ENCODE peak calls at places on chromosomes 2 and 18, in six cellular contexts. L is epithelial cell of esophagus, H is B cell, Y is GM13976, R is progenitor cell of endocrine pancreas, V is fibroblast of lung. S is an unnamed sample.

GRCh38 chr2:15582153-15582552 is 9.5 kb upstream of the DDX1 start:
- DNase-seq in L (no peak), R (no peak), Y (no peak), H (no peak), V (no peak), S (no peak)

GRCh38 chr18:5892772-5893431 is 2.4 kb downstream of the TMEM200C start:
- DNase-seq in V (no peak), Y (peak; percentile 13), H (no peak), L (no peak), R (no peak), S (no peak)

GRCh38 chr2:42055573-42056514 is 8.0 kb downstream of the PKDCC start:
- DNase-seq in H (no peak), R (peak; percentile 30), V (no peak), L (no peak), Y (no peak), S (no peak)

GRCh38 chr2:96315400-96316071 is 9.6 kb upstream of the ITPRIPL1 start:
- DNase-seq in L (peak; percentile 40), Y (no peak), R (no peak), V (peak; percentile 82), H (no peak), S (peak; percentile 47)

GRCh38 chr2:165634282-165634681 is 159.8 kb downstream of the GALNT3 start:
- DNase-seq in Y (no peak), H (no peak), V (peak; percentile 46), R (no peak), L (no peak), S (no peak)

GRCh38 chr2:14720319-14720718 is 87.8 kb downstream of the LRATD1 start:
- DNase-seq in H (no peak), Y (no peak), R (no peak), V (peak; percentile 60), L (peak; percentile 34), S (no peak)

GRCh38 chr2:218402491-218402901 is 2.8 kb downstream of the CTDSP1 start:
- DNase-seq in L (no peak), V (no peak), H (no peak), R (no peak), Y (no peak), S (no peak)

GRCh38 chr2:71500426-71501079 is 47.2 kb downstream of the DYSF start:
- DNase-seq in V (no peak), R (no peak), Y (no peak), L (peak; percentile 44), H (no peak), S (no peak)

GRCh38 chr2:102761763-102762162 is at the start of gene TMEM182:
- DNase-seq in R (no peak), L (no peak), H (no peak), V (no peak), Y (no peak), S (no peak)

GRCh38 chr2:213150315-213150951 is 979 bp downstream of the IKZF2 start:
- DNase-seq in H (no peak), L (peak; percentile 72), V (peak; percentile 27), R (no peak), Y (no peak), S (no peak)

GRCh38 chr2:218418717-218419458 is at the start of gene VIL1:
- DNase-seq in L (no peak), R (peak; percentile 45), V (no peak), H (no peak), Y (no peak), S (no peak)

GRCh38 chr2:85049236-85049635 is 78.3 kb downstream of the KCMF1 start:
- DNase-seq in R (no peak), V (no peak), Y (no peak), L (no peak), H (no peak), S (no peak)

GRCh38 chr2:237896507-237896892 is 37.1 kb downstream of the RAMP1 start:
- DNase-seq in V (peak; percentile 46), R (no peak), H (no peak), Y (no peak), L (peak; percentile 34), S (no peak)

GRCh38 chr18:71426441-71426840 is 1117.7 kb downstream of the CBLN2 start:
- DNase-seq in H (no peak), R (no peak), Y (no peak), V (no peak), L (no peak), S (no peak)

GRCh38 chr2:156309922-156310321 is 22.6 kb downstream of the NR4A2 start:
- DNase-seq in H (no peak), V (no peak), R (no peak), L (no peak), Y (no peak), S (no peak)

GRCh38 chr2:60822987-60823386 is 58.4 kb upstream of the REL start:
- DNase-seq in V (no peak), H (no peak), R (no peak), L (no peak), Y (no peak), S (no peak)

GRCh38 chr2:120690521-120690920 is 45.1 kb upstream of the GLI2 start:
- DNase-seq in H (no peak), V (no peak), L (no peak), R (no peak), Y (no peak), S (no peak)

GRCh38 chr2:89848114-89848513 is 1156.6 kb downstream of the RPIA start:
- DNase-seq in V (no peak), L (no peak), R (no peak), H (no peak), Y (peak; percentile 0), S (no peak)

GRCh38 chr18:72830109-72830508 is 37.7 kb downstream of the NETO1 start:
- DNase-seq in L (peak; percentile 47), V (peak; percentile 40), H (no peak), Y (peak; percentile 17), R (peak; percentile 60), S (peak; percentile 4)

GRCh38 chr2:107760620-107761019 is 66.1 kb upstream of the RGPD4 start:
- DNase-seq in R (no peak), Y (no peak), H (no peak), L (no peak), V (no peak), S (no peak)

DNA sequence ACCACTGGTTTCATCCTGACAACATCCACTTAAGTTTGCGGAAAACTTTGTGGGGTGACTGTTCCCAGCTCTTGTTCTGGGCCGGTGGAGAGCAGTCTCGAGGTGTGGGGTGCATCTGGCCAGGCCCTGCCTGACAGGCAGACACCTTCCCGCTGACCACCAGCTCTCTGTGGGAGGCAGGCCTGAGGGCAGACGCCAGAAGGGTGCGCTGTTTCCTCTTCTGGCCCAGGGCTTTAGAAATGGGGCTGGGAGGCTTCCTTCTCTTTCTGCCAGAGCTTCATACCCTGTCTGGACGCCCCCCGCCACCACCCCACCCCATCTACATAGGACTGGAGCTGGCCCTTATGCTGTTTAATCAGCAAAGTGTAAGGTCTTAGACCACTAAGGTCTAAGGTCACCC is 263.8 kb downstream of the LOXHD1 start:
- DNase-seq in V (no peak), Y (peak; percentile 53), R (no peak), L (no peak), H (no peak), S (peak; percentile 21)
- TF ChIP-seq CTCF in V (no peak), Y (no peak), R (peak; percentile 37), L (no peak), H (no peak), S (no peak)

DNA sequence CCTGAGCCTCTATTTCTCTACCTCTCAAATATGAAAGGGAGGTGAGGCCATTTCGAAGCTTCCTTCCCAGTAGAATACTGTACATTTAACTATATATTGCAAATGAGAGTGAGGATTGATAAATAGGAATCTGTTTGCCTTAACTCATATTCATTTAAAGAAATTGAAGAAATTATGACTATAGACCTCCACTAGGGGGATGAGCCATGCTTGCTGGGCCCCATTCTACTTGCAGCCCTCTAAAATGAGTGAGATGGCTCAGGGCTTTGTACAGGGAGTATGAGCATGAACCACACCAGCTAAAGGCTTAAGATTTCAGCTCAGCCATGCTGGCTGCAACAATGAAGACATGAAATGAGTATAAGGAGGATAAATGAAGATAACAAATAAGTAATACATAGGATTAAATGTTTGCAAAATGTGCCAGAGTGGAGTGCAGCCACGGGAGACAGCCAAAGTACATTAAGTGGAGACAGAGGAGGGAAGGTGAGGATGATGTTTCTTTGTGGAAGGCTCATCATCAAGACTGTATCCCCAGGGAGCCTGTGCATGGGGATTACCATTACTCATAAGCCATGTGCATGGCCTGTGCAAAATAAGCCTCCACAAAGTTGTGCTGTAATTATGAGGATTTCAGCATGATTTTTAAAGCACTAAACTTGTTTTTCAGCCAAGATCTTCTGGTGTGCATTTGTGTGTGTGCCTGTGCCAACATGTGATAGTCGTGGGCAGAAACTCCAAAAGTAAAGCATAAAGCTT is 300.8 kb downstream of the CNTNAP5 start:
- DNase-seq in R (no peak), H (no peak), V (no peak), Y (no peak), L (no peak), S (no peak)
- TF ChIP-seq CTCF in R (peak; percentile 51), H (no peak), V (no peak), Y (no peak), L (no peak), S (no peak)

DNA sequence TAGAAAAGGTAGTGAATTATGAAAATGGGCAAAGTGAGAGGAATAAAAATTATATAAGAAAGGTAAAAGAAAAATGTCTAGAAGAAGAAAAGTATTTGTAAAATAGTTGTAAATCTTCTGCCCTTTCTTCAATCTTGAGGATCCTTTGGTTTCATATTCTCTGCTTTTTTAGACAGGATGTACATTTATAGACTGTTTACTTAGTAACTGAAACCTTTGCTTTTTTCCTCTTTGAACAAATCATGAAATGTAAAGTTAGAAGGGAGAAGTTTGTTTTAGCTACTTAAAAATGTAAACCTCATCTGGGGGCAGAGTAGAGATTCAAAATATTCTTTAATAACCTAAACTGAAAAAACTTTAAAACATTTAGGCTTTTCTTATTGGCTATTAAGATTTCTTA is 150.4 kb upstream of the ITGA4 start:
- DNase-seq in V (peak; percentile 3), H (no peak), L (no peak), R (no peak), Y (no peak), S (no peak)
- TF ChIP-seq CTCF in V (no peak), H (no peak), L (no peak), R (no peak), Y (no peak), S (no peak)

DNA sequence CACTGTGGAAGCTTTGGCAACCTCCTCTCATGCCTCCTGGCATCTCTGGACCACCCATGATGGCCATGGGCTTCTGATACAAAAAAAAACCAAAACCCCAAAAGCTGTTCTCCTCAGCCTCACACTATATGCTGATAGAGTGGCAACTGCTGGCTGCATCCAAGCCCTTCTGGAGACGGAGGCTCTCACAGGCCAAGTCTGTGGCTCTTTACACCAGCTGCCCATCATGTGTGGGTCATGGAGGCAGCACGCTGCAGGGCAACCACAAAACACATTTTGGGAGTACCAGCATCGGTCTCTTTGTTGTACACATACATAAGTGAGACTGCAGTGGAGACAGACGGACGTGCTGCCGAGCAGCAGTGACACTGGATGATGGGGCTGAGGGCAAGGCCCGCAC is 45.3 kb downstream of the SP110 start:
- DNase-seq in L (no peak), H (no peak), Y (no peak), V (no peak), R (no peak), S (no peak)
- TF ChIP-seq CTCF in L (no peak), H (no peak), Y (no peak), V (no peak), R (no peak), S (no peak)

GRCh38 chr2:48826986-48827385 is 71.5 kb upstream of the LHCGR start:
- DNase-seq in H (no peak), Y (no peak), L (no peak), R (no peak), V (no peak), S (no peak)
- TF ChIP-seq CTCF in H (no peak), Y (no peak), L (no peak), R (no peak), V (no peak), S (no peak)

GRCh38 chr18:11654736-11655604 is 34.1 kb upstream of the GNAL start:
- DNase-seq in L (peak; percentile 69), Y (peak; percentile 79), H (peak; percentile 57), R (peak; percentile 66), V (no peak), S (peak; percentile 67)
- TF ChIP-seq CTCF in L (peak; percentile 91), Y (peak; percentile 63), H (peak; percentile 62), R (peak; percentile 98), V (peak; percentile 63), S (peak; percentile 89)